ENCODE peak calls at places on chromosomes 11 and 22, in four cellular contexts. V is hepatocyte, R is neuronal stem cell, S is SK-N-SH. I is an unnamed sample.

GRCh38 chr22:34108168-34108567 is 187.9 kb upstream of the LARGE1 start:
- DNase-seq in V (no peak), R (no peak), S (no peak), I (no peak)

GRCh38 chr11:33258631-33259184 is 1.5 kb downstream of the HIPK3 start:
- DNase-seq in V (no peak), R (no peak), S (no peak), I (no peak)

GRCh38 chr22:48574776-48575566 is 1252.7 kb downstream of the BRD1 start:
- DNase-seq in V (peak; percentile 89), R (peak; percentile 74), S (peak; percentile 85), I (no peak)

GRCh38 chr11:1263036-1263435 is 40.2 kb downstream of the MUC5B start:
- DNase-seq in V (no peak), R (no peak), S (no peak), I (peak; percentile 42)

GRCh38 chr22:19882446-19883381 is 28.0 kb upstream of the GNB1L start:
- DNase-seq in V (no peak), R (no peak), S (peak; percentile 29), I (no peak)

GRCh38 chr11:76620471-76620870 is 50.1 kb downstream of the LRRC32 start:
- DNase-seq in V (no peak), R (no peak), S (no peak), I (no peak)

GRCh38 chr22:19716041-19716828 is 1.9 kb downstream of the SEPTIN5 start:
- DNase-seq in V (no peak), R (no peak), S (no peak), I (no peak)

GRCh38 chr11:359181-359714 is 10.1 kb upstream of the B4GALNT4 start:
- DNase-seq in V (no peak), R (no peak), S (no peak), I (no peak)

GRCh38 chr22:48894064-48894671 is 933.5 kb downstream of the BRD1 start:
- DNase-seq in V (no peak), R (no peak), S (no peak), I (peak; percentile 48)

GRCh38 chr11:14232652-14233051 is 126.3 kb downstream of the RRAS2 start:
- DNase-seq in V (no peak), R (no peak), S (peak; percentile 33), I (no peak)

GRCh38 chr11:82494988-82495432 is 238.7 kb downstream of the FAM181B start:
- DNase-seq in V (peak; percentile 47), R (no peak), S (peak; percentile 22), I (peak; percentile 70)

GRCh38 chr11:76665921-76666351 is 4.6 kb downstream of the LRRC32 start:
- DNase-seq in V (no peak), R (no peak), S (peak; percentile 20), I (no peak)

GRCh38 chr11:88405853-88406252 is 68.3 kb upstream of the CTSC start:
- DNase-seq in V (no peak), R (no peak), S (no peak), I (no peak)

GRCh38 chr11:88410056-88410455 is 72.5 kb upstream of the CTSC start:
- DNase-seq in V (no peak), R (no peak), S (no peak), I (no peak)

GRCh38 chr11:88404363-88404762 is 66.8 kb upstream of the CTSC start:
- DNase-seq in V (no peak), R (no peak), S (no peak), I (no peak)

GRCh38 chr11:88404932-88405710 is 67.6 kb upstream of the CTSC start:
- DNase-seq in V (no peak), R (no peak), S (no peak), I (no peak)

GRCh38 chr11:88406871-88407270 is 69.3 kb upstream of the CTSC start:
- DNase-seq in V (no peak), R (no peak), S (no peak), I (no peak)
- H3K4me2 ChIP-seq in V (no peak overlapping the region), R (no peak overlapping the region), S (no peak overlapping the region), I (no peak overlapping the region)

GRCh38 chr11:10579700-10580099 is 11.2 kb upstream of the LYVE1 start:
- DNase-seq in V (no peak), R (no peak), S (no peak), I (no peak)

GRCh38 chr11:10575999-10576398 is 7.5 kb upstream of the LYVE1 start:
- DNase-seq in V (no peak), R (no peak), S (no peak), I (no peak)

GRCh38 chr11:10584071-10584501 is 15.6 kb upstream of the LYVE1 start:
- DNase-seq in V (no peak), R (no peak), S (no peak), I (no peak)

GRCh38 chr11:10581481-10582019 is 13.1 kb upstream of the LYVE1 start:
- DNase-seq in V (no peak), R (no peak), S (no peak), I (no peak)

GRCh38 chr11:10580625-10581024 is 12.2 kb upstream of the LYVE1 start:
- DNase-seq in V (no peak), R (no peak), S (no peak), I (no peak)
- H3K4me1 ChIP-seq in V (no peaks in the 10 kb centered on the region), R (peaks cover 2% of the 10 kb centered on the region), S (peaks cover 7% of the 10 kb centered on the region), I (no peaks in the 10 kb centered on the region)

GRCh38 chr22:44752285-44753188 is at the start of gene ARHGAP8:
- DNase-seq in V (peak; percentile 86), R (no peak), S (peak; percentile 74), I (no peak)
- H3K4me3 ChIP-seq in V (peak within 1 kb of the TSS; percentile 57), R (peak within 1 kb of the TSS; percentile 74), S (peak within 1 kb of the TSS; percentile 2), I (no peak within 1 kb of the TSS)

GRCh38 chr11:100980156-100980555 is 149.5 kb downstream of the PGR start:
- DNase-seq in V (peak; percentile 11), R (no peak), S (no peak), I (peak; percentile 69)

GRCh38 chr11:100978942-100979341 is 150.7 kb downstream of the PGR start:
- DNase-seq in V (no peak), R (no peak), S (no peak), I (no peak)

GRCh38 chr11:100981196-100981824 is 148.3 kb downstream of the PGR start:
- DNase-seq in V (no peak), R (no peak), S (no peak), I (no peak)

DNA sequence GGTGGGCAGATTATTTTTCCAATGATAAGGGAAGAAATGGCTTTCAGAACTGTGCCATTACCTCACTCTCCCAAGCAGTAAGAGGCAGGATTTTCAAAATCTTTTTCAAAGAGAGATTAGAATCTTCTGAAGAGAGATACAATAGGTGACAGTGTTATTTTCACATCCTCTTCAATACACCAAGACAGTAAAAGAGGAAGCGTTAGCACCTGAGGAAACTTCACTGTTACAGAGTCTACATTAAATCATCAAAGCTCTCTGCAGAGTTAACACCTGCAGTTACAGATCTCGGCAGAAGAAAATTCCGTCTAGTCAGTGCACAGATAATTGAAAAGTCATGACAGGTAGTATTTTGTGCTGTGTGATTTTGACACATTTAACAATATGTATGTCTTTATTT is 144.9 kb downstream of the PGR start:
- DNase-seq in V (no peak), R (no peak), S (no peak), I (peak; percentile 46)
- H3K4me2 ChIP-seq in V (no peak overlapping the region), R (no peak overlapping the region), S (no peak overlapping the region), I (no peak overlapping the region)

GRCh38 chr11:20026629-20027545 is 133.4 kb downstream of the DBX1 start:
- DNase-seq in V (peak; percentile 71), R (no peak), S (no peak), I (no peak)
- H3K4me1 ChIP-seq in V (peaks cover 79% of the 10 kb centered on the region), R (peaks cover 25% of the 10 kb centered on the region), S (peaks cover 49% of the 10 kb centered on the region), I (no peaks in the 10 kb centered on the region)